ENCODE peak calls at places on chromosomes 16 and 17, in nine cellular contexts. C is activated CD4-positive, CD25-positive, alpha-beta regulatory T cell; D is renal cortical epithelial cell; L is NCI-H146; O is M059J; U is GM20000; W is NCI-H2171; A is NCI-H1092 treated with DMSO at 0.1 percent for 48 hours; K is NAMALWA. Q is an unnamed sample.

GRCh38 chr17:76934561-76935320 is 66.5 kb downstream of the MGAT5B start:
- DNase-seq in C (no peak), D (no peak), L (no peak), O (peak; percentile 77), U (no peak), W (no peak), A (no peak), K (no peak), Q (no peak)

GRCh38 chr16:2977440-2977839 is 2.8 kb downstream of the PKMYT1 start:
- DNase-seq in C (no peak), D (no peak), L (no peak), O (no peak), U (no peak), W (no peak), A (peak; percentile 95), K (no peak), Q (no peak)

GRCh38 chr17:80786470-80786869 is 205.2 kb upstream of the CHMP6 start:
- DNase-seq in C (no peak), D (no peak), L (peak; percentile 89), O (no peak), U (no peak), W (peak; percentile 70), A (peak; percentile 89), K (no peak), Q (no peak)

GRCh38 chr16:50509521-50510341 is 38.5 kb upstream of the NKD1 start:
- DNase-seq in C (peak; percentile 27), D (peak; percentile 7), L (no peak), O (peak; percentile 14), U (peak; percentile 45), W (no peak), A (peak; percentile 18), K (peak; percentile 44), Q (no peak)

GRCh38 chr16:1913327-1914083 is 4.7 kb downstream of the HS3ST6 start:
- DNase-seq in C (no peak), D (no peak), L (peak; percentile 95), O (no peak), U (no peak), W (no peak), A (peak; percentile 32), K (no peak), Q (no peak)

GRCh38 chr17:42759982-42760651 is 910 bp upstream of the RAMP2 start:
- DNase-seq in C (no peak), D (no peak), L (no peak), O (no peak), U (peak; percentile 68), W (no peak), A (no peak), K (peak; percentile 31), Q (no peak)

GRCh38 chr17:76492989-76493501 is 8.2 kb downstream of the RHBDF2 start:
- DNase-seq in C (peak; percentile 16), D (peak; percentile 68), L (peak; percentile 53), O (peak; percentile 81), U (peak; percentile 71), W (no peak), A (no peak), K (peak; percentile 81), Q (no peak)

GRCh38 chr16:86071611-86072240 is 172.8 kb downstream of the IRF8 start:
- DNase-seq in C (no peak), D (no peak), L (no peak), O (no peak), U (no peak), W (no peak), A (no peak), K (no peak), Q (no peak)

GRCh38 chr17:78839762-78840529 is 668 bp downstream of the USP36 start:
- DNase-seq in C (no peak), D (no peak), L (peak; percentile 51), O (peak; percentile 32), U (peak; percentile 69), W (no peak), A (peak; percentile 40), K (peak; percentile 56), Q (no peak)

GRCh38 chr17:49337900-49338299 is 24.1 kb downstream of the ZNF652 start:
- DNase-seq in C (no peak), D (peak; percentile 50), L (no peak), O (peak; percentile 84), U (no peak), W (no peak), A (no peak), K (no peak), Q (no peak)

GRCh38 chr16:442976-443375 is 17.5 kb downstream of the RAB11FIP3 start:
- DNase-seq in C (no peak), D (no peak), L (no peak), O (no peak), U (no peak), W (no peak), A (no peak), K (peak; percentile 19), Q (no peak)

GRCh38 chr16:88356124-88356726 is 26.5 kb upstream of the ZNF469 start:
- DNase-seq in C (no peak), D (no peak), L (no peak), O (no peak), U (no peak), W (no peak), A (no peak), K (no peak), Q (no peak)

GRCh38 chr16:23673971-23674614 is 4.6 kb upstream of the PLK1 start:
- DNase-seq in C (no peak), D (no peak), L (no peak), O (no peak), U (no peak), W (no peak), A (no peak), K (no peak), Q (no peak)

Q was measured in NCI-H524 treated with DMSO at 0.1 percent for 48 hours.